ENCODE peak calls at places on chromosomes 2 and 18, in four cellular contexts. Y is NT2/D1; V is left lung; I is CD8-positive, alpha-beta T cell. D is an unnamed sample.

GRCh38 chr18:49025426-49025766 is 74.6 kb upstream of the SMAD7 start:
- DNase-seq in V (no peak), Y (no peak), I (no peak), D (no peak)

GRCh38 chr2:76867854-76868253 is 654.3 kb downstream of the LRRTM4 start:
- DNase-seq in V (no peak), I (no peak), Y (no peak), D (no peak)

GRCh38 chr18:32698148-32698547 is 74.7 kb downstream of the KLHL14 start:
- DNase-seq in V (no peak), I (no peak), Y (no peak), D (no peak)

GRCh38 chr2:118224144-118224887 is 136.0 kb downstream of the INSIG2 start:
- DNase-seq in I (peak), V (peak), Y (peak), D (no peak)

GRCh38 chr2:101868525-101868924 is 123.2 kb upstream of the IL1R2 start:
- DNase-seq in V (no peak), I (no peak), Y (no peak), D (no peak)

GRCh38 chr2:120926463-120927165 is 190.9 kb downstream of the GLI2 start:
- DNase-seq in V (peak), Y (no peak), I (no peak), D (no peak)

GRCh38 chr2:108928660-108929377 is 60.2 kb downstream of the EDAR start:
- DNase-seq in Y (no peak), I (no peak), V (no peak), D (no peak)

GRCh38 chr18:598053-598665 is 1.4 kb downstream of the CLUL1 start:
- DNase-seq in V (no peak), Y (no peak), I (no peak), D (no peak)

GRCh38 chr2:197184959-197185586 is 125.5 kb downstream of the ANKRD44 start:
- DNase-seq in I (no peak), Y (no peak), V (no peak), D (no peak)

GRCh38 chr2:182914852-182915251 is 48.4 kb upstream of the FRZB start:
- DNase-seq in V (no peak), I (no peak), Y (no peak), D (no peak)

GRCh38 chr2:168243061-168243460 is 4.3 kb downstream of the STK39 start:
- DNase-seq in I (no peak), V (no peak), Y (no peak), D (no peak)